ENCODE peak calls at places on chromosomes 16 and 17, in ten cellular contexts. R, U, C, J, X, Q, A, P, F and E are unnamed samples.

GRCh38 chr17:32783602-32784001 is 93.3 kb downstream of the MYO1D start:
- DNase-seq in R (no peak), U (peak; percentile 69), C (no peak), J (peak; percentile 56), X (peak; percentile 83), Q (peak; percentile 76), A (no peak), P (no peak), F (no peak), E (peak; percentile 65)

GRCh38 chr16:57264950-57265371 is 19.5 kb downstream of the PLLP start:
- DNase-seq in R (no peak), U (no peak), C (no peak), J (no peak), X (no peak), Q (no peak), A (no peak), P (peak; percentile 91), F (no peak), E (no peak)

GRCh38 chr16:48212033-48212432 is 32.1 kb upstream of the LONP2 start:
- DNase-seq in R (no peak), U (no peak), C (no peak), J (no peak), X (no peak), Q (no peak), A (no peak), P (no peak), F (no peak), E (peak; percentile 48)

GRCh38 chr16:2244301-2244700 is 7.1 kb downstream of the ECI1 start:
- DNase-seq in R (no peak), U (peak; percentile 22), C (peak; percentile 18), J (no peak), X (no peak), Q (no peak), A (no peak), P (no peak), F (no peak), E (peak; percentile 40)

GRCh38 chr17:77546772-77547201 is 406.0 kb downstream of the SEC14L1 start:
- DNase-seq in R (no peak), U (peak; percentile 85), C (no peak), J (no peak), X (no peak), Q (no peak), A (no peak), P (no peak), F (no peak), E (peak; percentile 89)

GRCh38 chr17:43327421-43327820 is 71.4 kb upstream of the ARL4D start:
- DNase-seq in R (no peak), U (no peak), C (no peak), J (no peak), X (no peak), Q (peak; percentile 13), A (no peak), P (no peak), F (no peak), E (no peak)

GRCh38 chr16:69397821-69398521 is 12.2 kb upstream of the TERF2 start:
- DNase-seq in R (no peak), U (peak; percentile 76), C (no peak), J (peak; percentile 16), X (peak; percentile 90), Q (peak; percentile 82), A (no peak), P (peak; percentile 56), F (no peak), E (peak; percentile 92)

GRCh38 chr16:65744401-65744800 is 622.1 kb upstream of the CDH5 start:
- DNase-seq in R (no peak), U (no peak), C (no peak), J (no peak), X (no peak), Q (no peak), A (no peak), P (no peak), F (no peak), E (no peak)